ENCODE peak calls at places on chromosome 21, in six cellular contexts. H, K, B, Y, Z and U are unnamed samples.
A peak's percentile ranks its signal among the peaks of the same experiment; 100 is the strongest.

GRCh38 chr21:35573472-35574389 is 486.6 kb downstream of the SETD4 start:
- DNase-seq in Y (no peak), Z (no peak), K (no peak), B (no peak), H (no peak), U (no peak)

GRCh38 chr21:42721341-42721824 is 68.0 kb downstream of the PDE9A start:
- DNase-seq in B (no peak), Z (no peak), H (no peak), K (no peak), Y (no peak), U (no peak)

GRCh38 chr21:15355066-15355465 is 290.3 kb upstream of the NRIP1 start:
- DNase-seq in Z (no peak), Y (no peak), H (no peak), B (no peak), K (no peak), U (no peak)

GRCh38 chr21:14243877-14244276 is 27.9 kb downstream of the RBM11 start:
- DNase-seq in K (no peak), B (no peak), Y (no peak), H (no peak), Z (no peak), U (no peak)

GRCh38 chr21:41507521-41508414 is at the start of gene TMPRSS2:
- DNase-seq in B (no peak), K (no peak), Y (no peak), Z (no peak), H (no peak), U (peak; percentile 64)

GRCh38 chr21:33396966-33397365 is 6.2 kb upstream of the IFNGR2 start:
- DNase-seq in H (no peak), Y (no peak), B (no peak), Z (no peak), K (no peak), U (no peak)

GRCh38 chr21:33477066-33477465 is 2.7 kb downstream of the TMEM50B start:
- DNase-seq in Z (no peak), B (no peak), H (no peak), K (no peak), Y (no peak), U (no peak)

GRCh38 chr21:28834335-28835238 is 158.1 kb downstream of the LTN1 start:
- DNase-seq in Y (no peak), H (no peak), K (no peak), B (no peak), Z (no peak), U (peak; percentile 4)

GRCh38 chr21:35563885-35564451 is 496.4 kb downstream of the SETD4 start:
- DNase-seq in H (no peak), K (peak; percentile 98), Y (no peak), Z (no peak), B (no peak), U (no peak)

GRCh38 chr21:41621523-41621922 is 113.6 kb upstream of the TMPRSS2 start:
- DNase-seq in Z (no peak), H (no peak), Y (no peak), B (no peak), K (no peak), U (no peak)

GRCh38 chr21:45638707-45639106 is 4.8 kb upstream of the PCBP3 start:
- DNase-seq in B (no peak), Y (no peak), Z (no peak), H (no peak), K (no peak), U (no peak)

GRCh38 chr21:31837613-31838390 is 35.0 kb upstream of the HUNK start:
- DNase-seq in Z (no peak), B (no peak), Y (no peak), H (no peak), K (no peak), U (no peak)

GRCh38 chr21:33734818-33735217 is 92.5 kb downstream of the ITSN1 start:
- DNase-seq in Z (no peak), H (no peak), B (no peak), K (no peak), Y (no peak), U (no peak)

GRCh38 chr21:27359141-27359540 is 392.3 kb upstream of the ADAMTS5 start:
- DNase-seq in Z (no peak), K (peak; percentile 59), B (no peak), H (no peak), Y (no peak), U (no peak)

GRCh38 chr21:29299906-29300546 is 1.3 kb downstream of the BACH1 start:
- DNase-seq in B (peak; percentile 39), K (peak; percentile 90), Y (peak; percentile 66), Z (no peak), H (peak; percentile 63), U (peak; percentile 93)